ENCODE peak calls at places on chromosomes 11 and 22, in ten cellular contexts. F is GM12878, N is WTC11, U is H1, Y is A549, A is HCT116, X is K562, T is NB4, B is HepG2, O is endothelial cell of umbilical vein. I is an unnamed sample.

GRCh38 chr22:26777402-26777801 is 120.0 kb downstream of the MIAT start:
- DNase-seq in F (no peak), N (no peak), U (peak), Y (no peak), A (no peak), X (no peak), T (no peak), B (no peak), O (no peak), I (no peak)

GRCh38 chr11:134098566-134099184 is 29.8 kb downstream of the JAM3 start:
- DNase-seq in F (no peak), N (no peak), U (no peak), Y (peak), A (peak), X (no peak), T (peak), B (peak), O (no peak), I (no peak)

GRCh38 chr11:46026616-46027293 is 94.5 kb downstream of the PHF21A start:
- DNase-seq in F (no peak), N (no peak), U (no peak), Y (no peak), A (no peak), X (no peak), T (no peak), B (no peak), O (no peak), I (no peak)

GRCh38 chr22:37303821-37304274 is 21.5 kb downstream of the CYTH4 start:
- DNase-seq in F (no peak), N (no peak), U (no peak), Y (peak), A (peak), X (peak), T (peak), B (peak), O (peak), I (no peak)

GRCh38 chr11:61696602-61697001 is 16.4 kb downstream of the DAGLA start:
- DNase-seq in F (no peak), N (no peak), U (no peak), Y (no peak), A (no peak), X (no peak), T (peak), B (no peak), O (no peak), I (no peak)

GRCh38 chr11:3056296-3057068 is 741 bp downstream of the CARS1 start:
- DNase-seq in F (no peak), N (no peak), U (no peak), Y (no peak), A (no peak), X (no peak), T (peak), B (no peak), O (peak), I (peak)

GRCh38 chr11:83475741-83476140 is 189.6 kb upstream of the CCDC90B start:
- DNase-seq in F (no peak), N (no peak), U (no peak), Y (no peak), A (no peak), X (no peak), T (no peak), B (no peak), O (no peak), I (no peak)

GRCh38 chr11:119774180-119774763 is 45.3 kb upstream of the NECTIN1 start:
- DNase-seq in F (no peak), N (peak), U (no peak), Y (no peak), A (no peak), X (no peak), T (peak), B (peak), O (peak), I (no peak)

GRCh38 chr11:120395778-120396177 is 59.6 kb downstream of the ARHGEF12 start:
- DNase-seq in F (no peak), N (no peak), U (no peak), Y (no peak), A (no peak), X (no peak), T (no peak), B (no peak), O (no peak), I (no peak)

GRCh38 chr22:43835736-43836135 is 23.6 kb upstream of the EFCAB6 start:
- DNase-seq in F (no peak), N (no peak), U (no peak), Y (no peak), A (no peak), X (no peak), T (no peak), B (no peak), O (no peak), I (no peak)

GRCh38 chr11:93054881-93055280 is 85.4 kb downstream of the MTNR1B start:
- DNase-seq in F (no peak), N (no peak), U (no peak), Y (peak), A (peak), X (peak), T (peak), B (peak), O (peak), I (no peak)

GRCh38 chr22:34111210-34111824 is 191.0 kb upstream of the LARGE1 start:
- DNase-seq in F (no peak), N (peak), U (no peak), Y (peak), A (no peak), X (peak), T (peak), B (peak), O (no peak), I (peak)

GRCh38 chr22:43262990-43263644 is 76.2 kb upstream of the TTLL12 start:
- DNase-seq in F (peak), N (no peak), U (no peak), Y (no peak), A (no peak), X (peak), T (peak), B (peak), O (no peak), I (no peak)

GRCh38 chr11:94504689-94505293 is 7.5 kb upstream of the C11orf97 start:
- DNase-seq in F (no peak), N (no peak), U (no peak), Y (peak), A (peak), X (peak), T (peak), B (peak), O (peak), I (peak)

GRCh38 chr22:24433001-24433867 is 5.8 kb downstream of the ADORA2A start:
- DNase-seq in F (no peak), N (no peak), U (no peak), Y (no peak), A (no peak), X (no peak), T (no peak), B (no peak), O (no peak), I (peak)
- TF ChIP-seq MAX in F (no peak), N (no peak), U (no peak), Y (no peak), A (no peak), X (no peak), T (no peak), B (no peak), O (no peak), I (no peak)

GRCh38 chr11:118435893-118436624 is at the start of gene KMT2A:
- DNase-seq in F (no peak), N (peak), U (peak), Y (peak), A (peak), X (peak), T (peak), B (peak), O (peak), I (peak)
- TF ChIP-seq MAX in F (no peak), N (no peak), U (peak), Y (peak), A (peak), X (peak), T (peak), B (peak), O (no peak), I (no peak)

GRCh38 chr11:27717801-27718229 is 17.6 kb upstream of the BDNF start:
- DNase-seq in F (no peak), N (no peak), U (no peak), Y (peak), A (no peak), X (no peak), T (no peak), B (no peak), O (peak), I (no peak)

GRCh38 chr11:27718346-27718852 is 18.1 kb upstream of the BDNF start:
- DNase-seq in F (no peak), N (peak), U (no peak), Y (peak), A (peak), X (no peak), T (no peak), B (no peak), O (peak), I (peak)

GRCh38 chr11:27716216-27716615 is 16.0 kb upstream of the BDNF start:
- DNase-seq in F (no peak), N (no peak), U (no peak), Y (no peak), A (no peak), X (no peak), T (no peak), B (no peak), O (no peak), I (no peak)

GRCh38 chr11:27717377-27717776 is 17.1 kb upstream of the BDNF start:
- DNase-seq in F (no peak), N (no peak), U (no peak), Y (peak), A (no peak), X (no peak), T (no peak), B (no peak), O (peak), I (peak)

GRCh38 chr11:27716850-27717249 is 16.6 kb upstream of the BDNF start:
- DNase-seq in F (no peak), N (no peak), U (no peak), Y (no peak), A (no peak), X (no peak), T (no peak), B (no peak), O (no peak), I (no peak)
- TF ChIP-seq MAX in F (no peak), N (no peak), U (no peak), Y (no peak), A (no peak), X (no peak), T (no peak), B (no peak), O (no peak), I (no peak)

GRCh38 chr11:64048042-64048854 is 12.5 kb downstream of the FLRT1 start:
- DNase-seq in F (no peak), N (no peak), U (no peak), Y (no peak), A (no peak), X (no peak), T (no peak), B (peak), O (no peak), I (peak)
- TF ChIP-seq MAX in F (no peak), N (no peak), U (no peak), Y (no peak), A (no peak), X (no peak), T (no peak), B (no peak), O (no peak), I (no peak)

GRCh38 chr11:763073-763463 is 14.2 kb downstream of the GATD1 start:
- DNase-seq in F (no peak), N (peak), U (no peak), Y (no peak), A (no peak), X (peak), T (no peak), B (no peak), O (no peak), I (peak)
- TF ChIP-seq MAX in F (no peak), N (peak), U (no peak), Y (no peak), A (no peak), X (no peak), T (no peak), B (no peak), O (no peak), I (no peak)

DNA sequence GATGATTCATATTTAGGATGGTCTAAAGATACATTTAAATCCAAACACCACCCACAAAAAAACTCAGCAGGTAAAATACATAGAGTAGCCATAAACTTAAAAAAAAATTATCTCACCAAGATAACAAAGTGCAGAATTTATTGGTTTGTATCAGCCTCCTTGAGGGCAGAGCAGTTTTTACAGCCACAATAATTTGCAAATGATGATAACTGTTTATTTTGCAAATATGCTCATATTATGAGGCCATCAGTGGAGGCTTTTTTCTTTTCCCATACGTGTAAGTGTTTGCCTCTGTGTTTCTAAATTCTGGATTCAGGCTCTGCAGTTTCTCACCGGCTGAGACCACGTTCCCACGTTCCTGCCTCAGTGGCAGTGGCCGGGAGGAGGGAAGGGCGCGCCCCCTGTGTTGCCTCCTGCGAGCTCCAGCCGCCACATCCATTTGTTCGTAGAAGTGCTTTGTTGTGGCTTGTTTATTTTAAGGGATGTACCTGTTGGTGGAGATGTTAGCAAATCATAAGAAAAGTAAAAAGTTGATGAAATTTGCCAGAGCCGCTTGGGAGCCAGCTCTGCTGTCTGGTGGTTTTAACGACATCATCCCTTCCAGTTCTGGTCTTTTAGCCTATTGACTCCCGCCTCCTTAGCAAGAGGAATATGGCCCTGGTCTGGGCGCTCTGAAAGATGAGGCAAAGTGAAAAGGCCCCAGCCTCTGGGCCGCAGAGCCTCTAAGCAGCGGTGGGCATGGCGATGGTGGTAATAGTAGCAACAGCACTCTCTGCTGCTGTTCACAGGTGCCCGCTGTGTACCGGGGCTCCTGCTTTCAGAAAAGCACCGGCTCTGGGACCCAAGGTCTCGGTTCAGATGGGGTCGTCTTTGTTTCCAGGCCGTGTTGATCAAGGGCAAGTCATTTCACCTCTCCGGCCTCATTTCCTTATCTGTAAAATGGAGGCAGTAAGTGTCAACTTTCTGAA is 66.7 kb upstream of the PPARA start:
- DNase-seq in F (no peak), N (no peak), U (no peak), Y (no peak), A (no peak), X (no peak), T (no peak), B (no peak), O (no peak), I (no peak)
- TF ChIP-seq MAX in F (no peak), N (no peak), U (no peak), Y (no peak), A (no peak), X (no peak), T (no peak), B (no peak), O (no peak), I (no peak)

GRCh38 chr22:24355574-24355973 is 71.8 kb upstream of the ADORA2A start:
- DNase-seq in F (no peak), N (no peak), U (no peak), Y (no peak), A (no peak), X (no peak), T (peak), B (no peak), O (no peak), I (no peak)
- TF ChIP-seq MAX in F (no peak), N (no peak), U (no peak), Y (no peak), A (no peak), X (no peak), T (no peak), B (no peak), O (no peak), I (no peak)

DNA sequence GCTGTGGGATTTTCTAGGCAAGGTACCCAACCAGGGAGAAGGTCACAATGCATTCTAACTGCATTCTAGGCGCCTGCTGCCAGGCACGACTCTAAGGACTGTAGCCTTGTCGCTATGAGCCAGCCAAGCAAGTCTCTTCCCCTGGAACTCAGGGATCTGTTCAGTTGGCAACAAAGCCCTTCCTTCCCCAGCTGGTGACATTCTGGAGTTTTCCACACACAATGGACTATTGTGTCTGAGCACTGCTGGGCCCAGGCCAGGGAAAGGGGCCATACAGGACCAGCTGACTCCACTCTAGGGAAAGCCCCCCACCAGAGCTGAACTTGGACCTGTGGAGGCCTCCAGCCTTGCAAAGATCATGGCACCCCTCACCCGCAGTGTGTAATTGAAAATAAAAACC is 116.8 kb downstream of the RRAS2 start:
- DNase-seq in F (no peak), N (no peak), U (no peak), Y (no peak), A (no peak), X (no peak), T (no peak), B (no peak), O (no peak), I (no peak)
- TF ChIP-seq MAX in F (no peak), N (no peak), U (no peak), Y (no peak), A (no peak), X (no peak), T (no peak), B (no peak), O (no peak), I (no peak)

GRCh38 chr11:77069969-77070582 is 3.3 kb downstream of the CAPN5 start:
- DNase-seq in F (no peak), N (no peak), U (no peak), Y (no peak), A (no peak), X (no peak), T (no peak), B (no peak), O (no peak), I (no peak)

GRCh38 chr11:77069336-77069968 is 2.7 kb downstream of the CAPN5 start:
- DNase-seq in F (no peak), N (no peak), U (no peak), Y (no peak), A (no peak), X (no peak), T (no peak), B (no peak), O (no peak), I (no peak)

GRCh38 chr11:77071671-77072605 is 5.2 kb downstream of the CAPN5 start:
- DNase-seq in F (no peak), N (no peak), U (no peak), Y (no peak), A (no peak), X (no peak), T (peak), B (no peak), O (peak), I (no peak)

GRCh38 chr11:77072851-77073327 is 6.1 kb downstream of the CAPN5 start:
- DNase-seq in F (no peak), N (no peak), U (no peak), Y (no peak), A (no peak), X (no peak), T (no peak), B (no peak), O (no peak), I (no peak)

DNA sequence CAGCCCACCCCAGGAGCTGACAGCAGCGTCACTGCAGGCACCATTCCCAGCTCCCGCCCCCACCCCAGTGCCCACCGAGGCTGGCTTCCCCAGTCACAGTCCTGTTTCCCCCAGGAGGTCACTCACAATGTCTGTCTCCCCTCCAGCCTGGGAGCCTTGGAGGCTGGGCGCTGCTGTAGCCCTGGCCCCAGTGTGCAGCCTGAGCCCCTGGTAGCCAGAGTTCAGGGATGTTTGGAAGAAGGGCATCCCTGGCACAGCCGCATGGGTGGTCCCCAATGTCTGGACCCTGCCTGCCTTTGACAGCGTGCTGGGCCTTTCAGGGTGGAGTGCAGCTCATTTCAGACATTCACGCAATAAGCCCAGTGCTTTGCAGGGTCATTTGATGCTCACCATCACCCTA is 4.3 kb downstream of the CAPN5 start:
- DNase-seq in F (no peak), N (no peak), U (no peak), Y (no peak), A (no peak), X (no peak), T (no peak), B (no peak), O (no peak), I (no peak)
- TF ChIP-seq MAX in F (no peak), N (no peak), U (no peak), Y (no peak), A (no peak), X (no peak), T (no peak), B (no peak), O (no peak), I (no peak)